ENCODE peak calls at places on chromosomes 6 and 20, in five cellular contexts. N is NCI-H774, P is cardiac fibroblast, U is D341Med, V is right cardiac atrium. T is an unnamed sample.

GRCh38 chr6:31821301-31822037 is 6.1 kb upstream of the HSPA1B start:
- DNase-seq in V (peak), U (peak), P (peak), N (peak), T (peak)

GRCh38 chr6:122154912-122155516 is 244.4 kb upstream of the HSF2 start:
- DNase-seq in P (no peak), N (no peak), V (peak), U (no peak), T (peak)

GRCh38 chr20:7358670-7359069 is 581.6 kb downstream of the HAO1 start:
- DNase-seq in N (no peak), P (no peak), V (no peak), U (no peak), T (no peak)

GRCh38 chr6:83051386-83052172 is 14.1 kb downstream of the UBE3D start:
- DNase-seq in U (no peak), N (peak), P (no peak), V (no peak), T (no peak)

GRCh38 chr6:43840490-43841218 is 70.6 kb downstream of the VEGFA start:
- DNase-seq in U (no peak), N (no peak), P (peak), V (no peak), T (no peak)

GRCh38 chr6:4668271-4669179 is 107.7 kb upstream of the CDYL start:
- DNase-seq in P (peak), N (no peak), U (no peak), V (no peak), T (no peak)

GRCh38 chr20:40770564-40771307 is 81.7 kb upstream of the MAFB start:
- DNase-seq in V (peak), N (no peak), P (no peak), U (no peak), T (peak)

GRCh38 chr20:38888059-38888831 is 38.0 kb upstream of the FAM83D start:
- DNase-seq in U (no peak), P (no peak), N (no peak), V (peak), T (no peak)

GRCh38 chr6:136037246-136037884 is 185.9 kb downstream of the PDE7B start:
- DNase-seq in U (no peak), P (peak), V (peak), N (no peak), T (no peak)

GRCh38 chr20:25220021-25220730 is 24.7 kb downstream of the ENTPD6 start:
- DNase-seq in P (no peak), N (no peak), V (peak), U (peak), T (no peak)

GRCh38 chr6:118296129-118296852 is 251.8 kb upstream of the PLN start:
- DNase-seq in N (no peak), P (no peak), U (no peak), V (no peak), T (no peak)

GRCh38 chr20:46040902-46041535 is 12.0 kb downstream of the SLC12A5 start:
- DNase-seq in V (peak), P (peak), N (no peak), U (no peak), T (no peak)

GRCh38 chr6:125153541-125154183 is at the start of gene TPD52L1:
- DNase-seq in V (peak), P (peak), U (peak), N (peak), T (peak)

GRCh38 chr6:128848169-128848935 is 34.6 kb upstream of the LAMA2 start:
- DNase-seq in N (no peak), U (peak), V (peak), P (no peak), T (no peak)

GRCh38 chr20:53080969-53081871 is 109.1 kb downstream of the TSHZ2 start:
- DNase-seq in N (peak), U (no peak), V (no peak), P (peak), T (no peak)

GRCh38 chr20:42530855-42531674 is 658.6 kb downstream of the PTPRT start:
- DNase-seq in U (peak), P (peak), V (peak), N (peak), T (no peak)